ENCODE peak calls at places on chromosomes 5 and 9, in seven cellular contexts. H, D, B, A, M, W and P are unnamed samples.

GRCh38 chr9:105233836-105234235 is 10.6 kb upstream of the SLC44A1 start:
- DNase-seq in H (no peak), D (no peak), B (no peak), A (no peak), M (no peak), W (no peak), P (no peak)

GRCh38 chr5:143605403-143606005 is 202.0 kb upstream of the NR3C1 start:
- DNase-seq in H (peak), D (peak), B (peak), A (no peak), M (peak), W (no peak), P (no peak)

GRCh38 chr9:14670718-14671117 is 22.5 kb downstream of the ZDHHC21 start:
- DNase-seq in H (no peak), D (no peak), B (no peak), A (no peak), M (no peak), W (no peak), P (no peak)

GRCh38 chr5:157475432-157475831 is 15.4 kb downstream of the NIPAL4 start:
- DNase-seq in H (no peak), D (no peak), B (no peak), A (no peak), M (no peak), W (no peak), P (no peak)

GRCh38 chr5:155729684-155730059 is 597.3 kb upstream of the SGCD start:
- DNase-seq in H (no peak), D (no peak), B (no peak), A (peak), M (peak), W (peak), P (no peak)

GRCh38 chr5:173328896-173329369 is 719 bp upstream of the STC2 start:
- DNase-seq in H (no peak), D (no peak), B (peak), A (no peak), M (no peak), W (no peak), P (no peak)

GRCh38 chr5:545641-546375 is 21.6 kb upstream of the SLC9A3 start:
- DNase-seq in H (no peak), D (no peak), B (no peak), A (no peak), M (no peak), W (peak), P (no peak)

GRCh38 chr9:114504341-114505186 is 709 bp downstream of the WHRN start:
- DNase-seq in H (peak), D (peak), B (no peak), A (peak), M (peak), W (peak), P (peak)

GRCh38 chr9:132443951-132444615 is 34.1 kb downstream of the CFAP77 start:
- DNase-seq in H (no peak), D (no peak), B (no peak), A (no peak), M (no peak), W (no peak), P (no peak)

GRCh38 chr9:15670884-15671283 is 118.0 kb downstream of the CCDC171 start:
- DNase-seq in H (no peak), D (no peak), B (peak), A (no peak), M (no peak), W (no peak), P (no peak)

GRCh38 chr5:66554211-66554610 is 42.0 kb upstream of the MAST4 start:
- DNase-seq in H (peak), D (peak), B (peak), A (no peak), M (no peak), W (no peak), P (no peak)

GRCh38 chr5:172076783-172077244 is 70.4 kb upstream of the FBXW11 start:
- DNase-seq in H (no peak), D (no peak), B (no peak), A (no peak), M (no peak), W (no peak), P (no peak)

GRCh38 chr9:72791436-72791835 is 161.4 kb downstream of the ALDH1A1 start:
- DNase-seq in H (no peak), D (no peak), B (no peak), A (no peak), M (no peak), W (no peak), P (no peak)

GRCh38 chr9:134716067-134716466 is 74.5 kb downstream of the COL5A1 start:
- DNase-seq in H (no peak), D (no peak), B (no peak), A (no peak), M (no peak), W (no peak), P (no peak)

GRCh38 chr9:92949266-92949982 is 2.1 kb downstream of the FGD3 start:
- DNase-seq in H (no peak), D (no peak), B (no peak), A (no peak), M (no peak), W (no peak), P (no peak)

GRCh38 chr9:135502168-135502872 is 1.8 kb downstream of the MRPS2 start:
- DNase-seq in H (no peak), D (no peak), B (no peak), A (no peak), M (no peak), W (peak), P (no peak)

GRCh38 chr5:168786142-168786541 is 207.0 kb upstream of the PANK3 start:
- DNase-seq in H (no peak), D (no peak), B (no peak), A (no peak), M (no peak), W (no peak), P (no peak)

GRCh38 chr9:126697350-126697749 is 83.6 kb downstream of the LMX1B start:
- DNase-seq in H (no peak), D (no peak), B (no peak), A (no peak), M (no peak), W (peak), P (no peak)

GRCh38 chr5:125477586-125477975 is 731.1 kb upstream of the ZNF608 start:
- DNase-seq in H (no peak), D (no peak), B (no peak), A (no peak), M (no peak), W (no peak), P (no peak)

GRCh38 chr9:90078988-90079457 is 474.2 kb downstream of the GADD45G start:
- DNase-seq in H (no peak), D (no peak), B (peak), A (no peak), M (no peak), W (no peak), P (no peak)

GRCh38 chr9:2284770-2285169 is 269.6 kb downstream of the SMARCA2 start:
- DNase-seq in H (no peak), D (no peak), B (no peak), A (no peak), M (no peak), W (no peak), P (no peak)

GRCh38 chr5:37668524-37669047 is 171.3 kb downstream of the GDNF start:
- DNase-seq in H (no peak), D (peak), B (no peak), A (peak), M (peak), W (no peak), P (no peak)

GRCh38 chr5:87007737-87008136 is 259.9 kb upstream of the RASA1 start:
- DNase-seq in H (no peak), D (no peak), B (no peak), A (no peak), M (no peak), W (no peak), P (no peak)

GRCh38 chr5:110757118-110757729 is 18.4 kb downstream of the SLC25A46 start:
- DNase-seq in H (peak), D (peak), B (peak), A (no peak), M (peak), W (no peak), P (no peak)

GRCh38 chr5:39270172-39270848 is 50.9 kb upstream of the FYB1 start:
- DNase-seq in H (peak), D (no peak), B (peak), A (no peak), M (no peak), W (no peak), P (no peak)
- TF ChIP-seq CTCF in H (no peak), D (no peak), B (no peak), A (no peak), M (no peak), W (no peak), P (no peak)

GRCh38 chr5:139903805-139904565 is 108.4 kb downstream of the PSD2 start:
- DNase-seq in H (no peak), D (no peak), B (peak), A (peak), M (no peak), W (peak), P (no peak)
- H3K4me3 ChIP-seq in H (no peak), D (peak), B (peak), A (peak), M (peak), W (peak), P (peak)

GRCh38 chr5:12292610-12293204 is 388.5 kb upstream of the CTNND2 start:
- DNase-seq in H (peak), D (no peak), B (peak), A (no peak), M (no peak), W (no peak), P (no peak)
- TF ChIP-seq CTCF in H (peak), D (no peak), B (peak), A (no peak), M (no peak), W (no peak), P (no peak)

GRCh38 chr5:148474025-148474511 is 90.3 kb downstream of the FBXO38 start:
- DNase-seq in H (no peak), D (no peak), B (no peak), A (no peak), M (peak), W (no peak), P (peak)
- H3K4me3 ChIP-seq in H (no peak), D (no peak), B (no peak), A (no peak), M (no peak), W (no peak), P (no peak)

DNA sequence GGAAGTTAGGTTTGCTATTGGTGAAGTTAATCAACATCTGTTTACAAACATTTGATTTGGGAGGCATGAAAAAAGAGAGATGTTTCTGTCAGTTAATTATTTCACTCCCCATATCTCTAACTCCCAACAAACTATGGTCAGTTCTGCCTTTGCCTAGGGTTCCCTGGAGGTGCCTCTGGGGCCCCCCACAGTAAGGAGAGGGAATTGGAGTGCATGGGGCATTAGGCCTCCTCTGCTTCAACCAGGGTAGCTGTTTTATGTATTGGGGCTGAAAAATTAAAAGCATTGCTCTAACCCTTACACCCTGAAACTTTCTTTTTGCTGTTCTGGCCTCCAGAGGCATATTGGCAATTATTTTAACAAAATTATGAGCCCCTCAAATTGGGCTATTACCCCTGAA is 32.3 kb downstream of the RUSC2 start:
- DNase-seq in H (no peak), D (no peak), B (no peak), A (no peak), M (no peak), W (no peak), P (no peak)
- TF ChIP-seq CTCF in H (no peak), D (no peak), B (no peak), A (no peak), M (peak), W (no peak), P (no peak)

GRCh38 chr5:27474054-27474323 is 435.6 kb upstream of the CDH9 start:
- DNase-seq in H (no peak), D (no peak), B (no peak), A (no peak), M (no peak), W (no peak), P (no peak)

GRCh38 chr5:27472000-27472763 is 433.8 kb upstream of the CDH9 start:
- DNase-seq in H (peak), D (no peak), B (peak), A (no peak), M (no peak), W (no peak), P (no peak)

GRCh38 chr5:27473300-27474053 is 435.1 kb upstream of the CDH9 start:
- DNase-seq in H (no peak), D (no peak), B (no peak), A (no peak), M (no peak), W (no peak), P (no peak)

GRCh38 chr5:27474395-27474794 is 436.0 kb upstream of the CDH9 start:
- DNase-seq in H (no peak), D (no peak), B (no peak), A (no peak), M (no peak), W (no peak), P (no peak)

GRCh38 chr5:27472875-27473274 is 434.5 kb upstream of the CDH9 start:
- DNase-seq in H (no peak), D (no peak), B (peak), A (no peak), M (no peak), W (no peak), P (no peak)
- H3K4me3 ChIP-seq in H (no peak), D (no peak), B (peak), A (no peak), M (no peak), W (no peak), P (no peak)